ENCODE peak calls at places on chromosomes 4 and X, in four cellular contexts. One of them, this sample, is unnamed.

GRCh38 chr4:17613761-17614415 is 553 bp upstream of the MED28 start:
- DNase-seq in SW480: peak
- DNase-seq in AG04450: peak
- DNase-seq in NCI-H2029: no peak
- DNase-seq in this sample: peak

GRCh38 chr4:39699676-39700409 is 1.9 kb downstream of the UBE2K start:
- DNase-seq in SW480: no peak
- DNase-seq in AG04450: no peak
- DNase-seq in NCI-H2029: no peak
- DNase-seq in this sample: no peak

GRCh38 chr4:42855779-42856178 is 36.7 kb upstream of the GRXCR1 start:
- DNase-seq in SW480: peak
- DNase-seq in AG04450: no peak
- DNase-seq in NCI-H2029: no peak
- DNase-seq in this sample: no peak

GRCh38 chr4:113384600-113384999 is 335.1 kb downstream of the ANK2 start:
- DNase-seq in SW480: peak
- DNase-seq in AG04450: no peak
- DNase-seq in NCI-H2029: no peak
- DNase-seq in this sample: no peak

GRCh38 chr4:121011780-121012340 is 60.5 kb downstream of the NDNF start:
- DNase-seq in SW480: no peak
- DNase-seq in AG04450: no peak
- DNase-seq in NCI-H2029: no peak
- DNase-seq in this sample: no peak

GRCh38 chr4:74793757-74794340 is 474 bp downstream of the BTC start:
- DNase-seq in SW480: peak
- DNase-seq in AG04450: no peak
- DNase-seq in NCI-H2029: peak
- DNase-seq in this sample: peak

GRCh38 chr4:112361181-112361791 is 64.1 kb downstream of the ALPK1 start:
- DNase-seq in SW480: peak
- DNase-seq in AG04450: no peak
- DNase-seq in NCI-H2029: peak
- DNase-seq in this sample: peak

GRCh38 chrX:25968920-25969319 is 169.2 kb upstream of the MAGEB18 start:
- DNase-seq in SW480: no peak
- DNase-seq in AG04450: peak
- DNase-seq in NCI-H2029: no peak
- DNase-seq in this sample: no peak

GRCh38 chrX:9611436-9612145 is 146.7 kb downstream of the TBL1X start:
- DNase-seq in SW480: no peak
- DNase-seq in AG04450: no peak
- DNase-seq in NCI-H2029: peak
- DNase-seq in this sample: no peak

GRCh38 chr4:72779256-72779655 is 210.2 kb upstream of the ADAMTS3 start:
- DNase-seq in SW480: no peak
- DNase-seq in AG04450: no peak
- DNase-seq in NCI-H2029: no peak
- DNase-seq in this sample: no peak

GRCh38 chrX:155071694-155072215 is 447 bp downstream of the BRCC3 start:
- DNase-seq in SW480: no peak
- DNase-seq in AG04450: no peak
- DNase-seq in NCI-H2029: no peak
- DNase-seq in this sample: no peak

GRCh38 chr4:173498771-173499170 is 31.3 kb downstream of the HAND2 start:
- DNase-seq in SW480: no peak
- DNase-seq in AG04450: no peak
- DNase-seq in NCI-H2029: no peak
- DNase-seq in this sample: no peak

GRCh38 chr4:84158670-84159069 is 340.4 kb downstream of the NKX6-1 start:
- DNase-seq in SW480: no peak
- DNase-seq in AG04450: no peak
- DNase-seq in NCI-H2029: no peak
- DNase-seq in this sample: no peak

GRCh38 chr4:84028340-84028739 is 470.8 kb downstream of the NKX6-1 start:
- DNase-seq in SW480: no peak
- DNase-seq in AG04450: no peak
- DNase-seq in NCI-H2029: no peak
- DNase-seq in this sample: no peak

GRCh38 chr4:75830906-75831305 is 71.3 kb downstream of the PPEF2 start:
- DNase-seq in SW480: no peak
- DNase-seq in AG04450: no peak
- DNase-seq in NCI-H2029: no peak
- DNase-seq in this sample: no peak

GRCh38 chr4:59091376-59092142 is 1981.4 kb upstream of the IGFBP7 start:
- DNase-seq in SW480: peak
- DNase-seq in AG04450: no peak
- DNase-seq in NCI-H2029: no peak
- DNase-seq in this sample: no peak

GRCh38 chrX:9997524-9997923 is 30.4 kb downstream of the CLDN34 start:
- DNase-seq in SW480: no peak
- DNase-seq in AG04450: no peak
- DNase-seq in NCI-H2029: no peak
- DNase-seq in this sample: peak

GRCh38 chr4:168605411-168605810 is 108.6 kb downstream of the PALLD start:
- DNase-seq in SW480: no peak
- DNase-seq in AG04450: no peak
- DNase-seq in NCI-H2029: no peak
- DNase-seq in this sample: no peak

GRCh38 chr4:181176306-181176705 is 1066.9 kb upstream of the TENM3 start:
- DNase-seq in SW480: no peak
- DNase-seq in AG04450: no peak
- DNase-seq in NCI-H2029: no peak
- DNase-seq in this sample: no peak

GRCh38 chr4:15365641-15366040 is 62.2 kb upstream of the C1QTNF7 start:
- DNase-seq in SW480: no peak
- DNase-seq in AG04450: no peak
- DNase-seq in NCI-H2029: no peak
- DNase-seq in this sample: no peak

GRCh38 chr4:8744083-8744805 is 127.4 kb downstream of the HMX1 start:
- DNase-seq in SW480: no peak
- DNase-seq in AG04450: no peak
- DNase-seq in NCI-H2029: no peak
- DNase-seq in this sample: no peak

This sample was measured in GM06990.